ENCODE peak calls at places on chromosomes 5 and 9, in five cellular contexts. B, H, G, C and D are unnamed samples.

GRCh38 chr5:172562443-172562842 is 78.6 kb upstream of the NEURL1B start:
- DNase-seq in B (no peak), H (no peak), G (no peak), C (no peak), D (no peak)

GRCh38 chr9:80097476-80097875 is 525.7 kb downstream of the TLE4 start:
- DNase-seq in B (no peak), H (no peak), G (no peak), C (no peak), D (no peak)

GRCh38 chr5:171390883-171391677 is 3.4 kb downstream of the NPM1 start:
- DNase-seq in B (no peak), H (no peak), G (peak), C (no peak), D (no peak)

GRCh38 chr5:113435571-113435970 is 782 bp upstream of the TSSK1B start:
- DNase-seq in B (no peak), H (no peak), G (no peak), C (no peak), D (no peak)

GRCh38 chr9:120360046-120360445 is 219.9 kb downstream of the CDK5RAP2 start:
- DNase-seq in B (no peak), H (no peak), G (no peak), C (no peak), D (no peak)

GRCh38 chr5:179821298-179822058 is 773 bp downstream of the SQSTM1 start:
- DNase-seq in B (peak), H (peak), G (peak), C (peak), D (peak)

GRCh38 chr9:33151007-33151557 is 16.1 kb downstream of the B4GALT1 start:
- DNase-seq in B (no peak), H (no peak), G (peak), C (no peak), D (peak)

GRCh38 chr5:159737263-159737662 is 179.0 kb upstream of the ADRA1B start:
- DNase-seq in B (no peak), H (no peak), G (no peak), C (no peak), D (no peak)

GRCh38 chr5:84362061-84362720 is 22.5 kb downstream of the EDIL3 start:
- DNase-seq in B (no peak), H (no peak), G (no peak), C (no peak), D (no peak)

GRCh38 chr5:78638423-78638822 is 10.1 kb downstream of the LHFPL2 start:
- DNase-seq in B (no peak), H (peak), G (peak), C (peak), D (no peak)

GRCh38 chr5:103561670-103562069 is 919 bp downstream of the NUDT12 start:
- DNase-seq in B (no peak), H (no peak), G (no peak), C (no peak), D (no peak)

GRCh38 chr5:3741372-3741770 is 145.7 kb downstream of the IRX1 start:
- DNase-seq in B (no peak), H (no peak), G (no peak), C (no peak), D (no peak)

GRCh38 chr5:179866241-179867078 is 7.8 kb upstream of the MRNIP start:
- DNase-seq in B (no peak), H (no peak), G (no peak), C (no peak), D (no peak)

GRCh38 chr9:35220659-35221338 is 59.0 kb downstream of the UNC13B start:
- DNase-seq in B (no peak), H (no peak), G (no peak), C (no peak), D (no peak)

GRCh38 chr5:39580702-39581498 is 156.1 kb upstream of the DAB2 start:
- DNase-seq in B (no peak), H (no peak), G (peak), C (no peak), D (no peak)

GRCh38 chr5:116410345-116410890 is 164.2 kb downstream of the SEMA6A start:
- DNase-seq in B (no peak), H (no peak), G (no peak), C (no peak), D (no peak)

GRCh38 chr5:169933624-169934023 is 46.7 kb downstream of the INSYN2B start:
- DNase-seq in B (no peak), H (no peak), G (no peak), C (no peak), D (no peak)

GRCh38 chr5:124816381-124816780 is 69.9 kb upstream of the ZNF608 start:
- DNase-seq in B (no peak), H (no peak), G (no peak), C (no peak), D (no peak)

GRCh38 chr5:38555354-38556114 is 912 bp downstream of the LIFR start:
- DNase-seq in B (no peak), H (no peak), G (no peak), C (no peak), D (no peak)

GRCh38 chr9:84068872-84069271 is 88.3 kb downstream of the RMI1 start:
- DNase-seq in B (no peak), H (no peak), G (no peak), C (no peak), D (no peak)

GRCh38 chr5:35651002-35651756 is 33.5 kb downstream of the SPEF2 start:
- DNase-seq in B (peak), H (peak), G (peak), C (peak), D (peak)

GRCh38 chr9:111949919-111950318 is 53.3 kb downstream of the UGCG start:
- DNase-seq in B (no peak), H (no peak), G (peak), C (no peak), D (no peak)

GRCh38 chr5:179166886-179167841 is 107.0 kb downstream of the ZNF354C start:
- DNase-seq in B (peak), H (peak), G (peak), C (peak), D (no peak)

GRCh38 chr9:134916161-134916665 is 1.5 kb downstream of the FCN1 start:
- DNase-seq in B (no peak), H (no peak), G (no peak), C (no peak), D (peak)

GRCh38 chr5:114412509-114413171 is 50.8 kb downstream of the KCNN2 start:
- DNase-seq in B (no peak), H (no peak), G (peak), C (no peak), D (no peak)

GRCh38 chr9:70435948-70436347 is 21.5 kb upstream of the KLF9 start:
- DNase-seq in B (no peak), H (no peak), G (peak), C (no peak), D (no peak)

GRCh38 chr5:150263801-150264621 is 25.6 kb downstream of the CAMK2A start:
- DNase-seq in B (peak), H (no peak), G (peak), C (no peak), D (peak)

GRCh38 chr5:148482697-148483462 is 99.1 kb downstream of the FBXO38 start:
- DNase-seq in B (peak), H (peak), G (peak), C (peak), D (no peak)

GRCh38 chr5:1000329-1000728 is 8.3 kb upstream of the NKD2 start:
- DNase-seq in B (no peak), H (no peak), G (no peak), C (no peak), D (peak)

GRCh38 chr9:123269316-123269715 is 930 bp upstream of the STRBP start:
- DNase-seq in B (no peak), H (no peak), G (no peak), C (no peak), D (no peak)